ENCODE peak calls at places on chromosomes 11 and 22, in eight cellular contexts. V, H, M, C, D, L, Z and O are unnamed samples.

GRCh38 chr11:31818874-31819331 is 7.8 kb upstream of the PAX6 start:
- DNase-seq in V (no peak), H (no peak), M (peak; percentile 60), C (no peak), D (no peak), L (no peak), Z (no peak), O (no peak)

GRCh38 chr11:72814831-72815618 is 814 bp downstream of the ATG16L2 start:
- DNase-seq in V (peak; percentile 57), H (peak; percentile 85), M (peak; percentile 92), C (peak; percentile 44), D (peak; percentile 68), L (peak; percentile 60), Z (no peak), O (peak; percentile 63)

GRCh38 chr11:13249992-13250391 is 27.6 kb upstream of the BMAL1 start:
- DNase-seq in V (peak; percentile 26), H (peak; percentile 14), M (no peak), C (no peak), D (no peak), L (peak; percentile 20), Z (no peak), O (peak; percentile 45)

GRCh38 chr22:30636226-30637077 is 871 bp downstream of the SLC35E4 start:
- DNase-seq in V (peak; percentile 11), H (no peak), M (peak; percentile 84), C (peak; percentile 45), D (peak; percentile 8), L (peak; percentile 47), Z (peak; percentile 64), O (peak; percentile 27)

GRCh38 chr11:117818036-117818858 is 6.3 kb downstream of the FXYD2 start:
- DNase-seq in V (no peak), H (no peak), M (no peak), C (no peak), D (peak; percentile 37), L (peak; percentile 71), Z (no peak), O (peak; percentile 77)

GRCh38 chr11:102920118-102920684 is 35.3 kb downstream of the MMP13 start:
- DNase-seq in V (no peak), H (no peak), M (no peak), C (no peak), D (no peak), L (no peak), Z (no peak), O (no peak)

GRCh38 chr11:20990447-20990846 is 321.1 kb downstream of the NELL1 start:
- DNase-seq in V (no peak), H (no peak), M (no peak), C (no peak), D (no peak), L (no peak), Z (no peak), O (no peak)

GRCh38 chr11:44711113-44711512 is 15.6 kb upstream of the TSPAN18 start:
- DNase-seq in V (no peak), H (no peak), M (no peak), C (no peak), D (no peak), L (no peak), Z (no peak), O (no peak)

GRCh38 chr11:19466314-19466713 is 225.6 kb upstream of the E2F8 start:
- DNase-seq in V (no peak), H (no peak), M (no peak), C (no peak), D (no peak), L (no peak), Z (no peak), O (no peak)

GRCh38 chr22:43183496-43184263 is 3.3 kb downstream of the TTLL12 start:
- DNase-seq in V (peak; percentile 61), H (no peak), M (no peak), C (no peak), D (peak; percentile 45), L (peak; percentile 21), Z (no peak), O (peak; percentile 81)

GRCh38 chr22:37746366-37747089 is 49.7 kb downstream of the TRIOBP start:
- DNase-seq in V (no peak), H (no peak), M (peak; percentile 91), C (peak; percentile 34), D (no peak), L (peak; percentile 16), Z (peak; percentile 64), O (no peak)

GRCh38 chr11:15641191-15641810 is 526.6 kb downstream of the INSC start:
- DNase-seq in V (no peak), H (no peak), M (no peak), C (no peak), D (no peak), L (no peak), Z (no peak), O (no peak)

GRCh38 chr22:42655693-42656092 is 6.5 kb upstream of the CYB5R3 start:
- DNase-seq in V (no peak), H (peak; percentile 79), M (peak; percentile 90), C (no peak), D (no peak), L (no peak), Z (no peak), O (no peak)

GRCh38 chr11:118438314-118438931 is 2.1 kb downstream of the KMT2A start:
- DNase-seq in V (peak; percentile 81), H (peak; percentile 52), M (peak; percentile 75), C (peak; percentile 22), D (peak; percentile 80), L (peak; percentile 70), Z (no peak), O (peak; percentile 78)

GRCh38 chr11:47378011-47378835 is at the start of gene SPI1:
- DNase-seq in V (no peak), H (peak; percentile 19), M (peak; percentile 96), C (no peak), D (no peak), L (no peak), Z (no peak), O (no peak)

GRCh38 chr11:47376543-47377371 is 1.6 kb downstream of the SPI1 start:
- DNase-seq in V (peak; percentile 22), H (no peak), M (peak; percentile 91), C (no peak), D (no peak), L (no peak), Z (no peak), O (peak; percentile 30)

GRCh38 chr11:47376183-47376542 is 2.2 kb downstream of the SPI1 start:
- DNase-seq in V (no peak), H (no peak), M (peak; percentile 76), C (no peak), D (no peak), L (no peak), Z (no peak), O (no peak)

GRCh38 chr11:47378836-47379170 is 456 bp upstream of the SPI1 start:
- DNase-seq in V (no peak), H (no peak), M (peak; percentile 78), C (no peak), D (no peak), L (no peak), Z (no peak), O (no peak)

DNA sequence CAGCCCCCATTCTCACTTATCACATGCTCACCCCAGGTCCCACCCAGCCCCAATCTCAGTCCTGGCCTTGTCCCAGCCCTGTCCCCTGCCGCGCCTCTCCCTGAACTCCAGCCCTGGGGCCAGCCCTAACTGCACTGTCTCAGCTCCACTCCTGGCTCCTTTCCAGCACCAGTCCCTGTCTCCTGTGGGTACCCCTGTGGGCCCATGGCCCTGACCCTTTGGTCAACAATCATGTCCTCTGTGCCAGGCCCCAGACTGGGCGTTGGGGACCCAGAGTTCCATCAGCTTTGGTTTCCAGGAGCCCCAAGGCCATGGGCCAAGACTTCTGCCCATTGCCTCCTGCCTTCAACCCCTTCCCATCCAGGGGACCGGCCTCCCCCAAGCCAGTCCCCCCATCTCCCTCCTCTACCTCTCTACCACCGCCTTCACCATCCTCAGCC is 756 bp downstream of the SPI1 start:
- DNase-seq in V (no peak), H (no peak), M (peak; percentile 87), C (no peak), D (no peak), L (no peak), Z (no peak), O (no peak)
- H3K4me3 ChIP-seq in V (no peak overlapping the region), H (peak overlapping the region; percentile 56), M (peak overlapping the region; percentile 59), C (no peak overlapping the region), D (no peak overlapping the region), L (no peak overlapping the region), Z (peak overlapping the region; percentile 37), O (no peak overlapping the region)

DNA sequence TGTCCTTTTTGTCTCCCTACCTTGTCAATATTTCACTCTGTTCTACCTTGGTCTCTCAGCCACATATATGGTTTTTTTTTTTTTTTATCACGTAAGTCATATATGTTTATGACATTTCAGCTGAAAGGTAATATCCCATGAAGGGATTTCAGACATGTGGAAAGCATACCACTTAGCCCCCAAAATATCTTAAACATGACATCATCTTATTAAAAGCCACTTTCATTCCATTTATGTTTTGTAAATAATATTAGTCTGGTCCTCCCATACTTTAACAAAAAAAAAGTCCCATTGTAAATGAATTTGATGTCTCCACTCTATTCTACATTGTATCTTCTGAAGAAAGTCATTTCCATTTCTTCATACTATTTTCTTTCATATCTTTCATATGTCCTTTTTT is 85.4 kb downstream of the CSTPP1 start:
- DNase-seq in V (no peak), H (no peak), M (no peak), C (no peak), D (no peak), L (no peak), Z (no peak), O (no peak)
- TF ChIP-seq CTCF in V (no peak), H (no peak), M (no peak), C (no peak), D (no peak), L (no peak), Z (no peak), O (no peak)

DNA sequence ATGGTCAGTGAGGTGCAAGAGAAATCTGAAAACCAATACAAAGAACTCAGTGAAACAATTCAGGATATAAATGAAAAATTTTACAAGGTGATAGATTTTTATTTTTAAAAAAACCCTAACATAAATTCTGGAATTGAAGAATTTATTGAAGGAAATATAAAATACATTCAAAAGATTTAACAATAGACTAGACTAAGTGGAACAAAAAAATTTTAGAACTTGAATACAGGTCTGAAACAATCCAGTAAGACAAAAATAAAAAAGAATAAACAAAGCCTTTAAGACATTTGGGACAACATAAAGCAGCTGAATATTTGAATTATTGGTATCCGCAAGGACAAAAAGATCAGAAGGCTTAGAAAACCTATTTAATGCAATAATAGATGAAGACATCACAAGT is 8.7 kb downstream of the SPA17 start:
- DNase-seq in V (no peak), H (no peak), M (no peak), C (no peak), D (no peak), L (no peak), Z (no peak), O (no peak)
- H3K4me3 ChIP-seq in V (no peak overlapping the region), H (no peak overlapping the region), M (no peak overlapping the region), C (no peak overlapping the region), D (no peak overlapping the region), L (no peak overlapping the region), Z (no peak overlapping the region), O (no peak overlapping the region)

DNA sequence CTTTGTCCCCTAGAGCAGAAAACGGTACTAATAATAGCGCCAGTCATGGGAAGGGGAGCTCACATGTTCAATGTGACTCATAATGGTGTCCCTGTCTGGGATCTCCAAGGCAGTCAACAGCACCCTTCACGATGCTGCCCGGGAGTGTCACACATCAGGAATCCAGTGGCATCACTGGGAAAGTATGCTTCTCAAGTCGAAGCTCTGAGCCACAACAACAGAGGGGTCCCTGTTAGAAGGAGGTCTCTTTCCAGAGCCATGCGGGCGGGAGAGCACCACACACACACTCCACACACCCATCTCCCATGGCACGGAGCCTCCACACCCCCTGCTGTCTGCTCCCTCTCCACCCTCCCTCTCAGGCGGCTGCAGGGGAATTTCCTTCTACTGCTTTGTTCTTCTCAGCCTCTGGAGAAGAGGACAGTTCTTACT is 119.7 kb downstream of the ETS1 start:
- DNase-seq in V (peak; percentile 99), H (no peak), M (no peak), C (no peak), D (peak; percentile 98), L (peak; percentile 93), Z (no peak), O (peak; percentile 85)
- TF ChIP-seq CTCF in V (peak; percentile 15), H (no peak), M (no peak), C (no peak), D (no peak), L (peak; percentile 30), Z (no peak), O (peak; percentile 3)